ENCODE peak calls at places on chromosomes 16 and 17, in nine cellular contexts. V, A, K, P, Z, S, T, B and G are unnamed samples.

GRCh38 chr17:55540414-55541091 is 29.3 kb upstream of the SMIM36 start:
- DNase-seq in V (no peak), A (no peak), K (peak; percentile 38), P (no peak), Z (no peak), S (peak; percentile 77), T (no peak), B (no peak), G (no peak)

GRCh38 chr17:76740329-76741118 is 2.6 kb downstream of the MFSD11 start:
- DNase-seq in V (no peak), A (no peak), K (no peak), P (no peak), Z (no peak), S (no peak), T (no peak), B (no peak), G (no peak)

GRCh38 chr17:45345554-45346254 is 28.9 kb upstream of the MAP3K14 start:
- DNase-seq in V (peak; percentile 99), A (no peak), K (no peak), P (no peak), Z (no peak), S (no peak), T (no peak), B (no peak), G (no peak)

GRCh38 chr16:28501258-28502232 is 5.1 kb downstream of the IL27 start:
- DNase-seq in V (no peak), A (no peak), K (no peak), P (no peak), Z (no peak), S (no peak), T (no peak), B (no peak), G (no peak)

GRCh38 chr16:72367841-72368240 is 195.9 kb upstream of the PMFBP1 start:
- DNase-seq in V (peak; percentile 13), A (no peak), K (no peak), P (no peak), Z (no peak), S (no peak), T (no peak), B (no peak), G (no peak)

GRCh38 chr17:17181666-17182600 is 24.2 kb downstream of the PLD6 start:
- DNase-seq in V (no peak), A (no peak), K (no peak), P (no peak), Z (no peak), S (no peak), T (no peak), B (no peak), G (no peak)

GRCh38 chr16:87780385-87780989 is 14.7 kb upstream of the KLHDC4 start:
- DNase-seq in V (no peak), A (peak; percentile 23), K (no peak), P (no peak), Z (no peak), S (peak; percentile 67), T (no peak), B (no peak), G (no peak)

GRCh38 chr16:72876981-72877373 is 171.0 kb downstream of the ZFHX3 start:
- DNase-seq in V (no peak), A (no peak), K (no peak), P (no peak), Z (no peak), S (no peak), T (no peak), B (no peak), G (no peak)

GRCh38 chr16:65950211-65950610 is 416.3 kb upstream of the CDH5 start:
- DNase-seq in V (no peak), A (no peak), K (no peak), P (no peak), Z (no peak), S (no peak), T (no peak), B (no peak), G (no peak)

GRCh38 chr17:27532269-27533067 is 76.2 kb downstream of the KSR1 start:
- DNase-seq in V (no peak), A (no peak), K (no peak), P (no peak), Z (no peak), S (peak; percentile 51), T (no peak), B (peak; percentile 28), G (no peak)

GRCh38 chr16:56275801-56276200 is 84.5 kb downstream of the GNAO1 start:
- DNase-seq in V (no peak), A (no peak), K (no peak), P (no peak), Z (no peak), S (no peak), T (no peak), B (no peak), G (no peak)

GRCh38 chr17:13477180-13477611 is 124.5 kb downstream of the HS3ST3A1 start:
- DNase-seq in V (peak; percentile 43), A (no peak), K (no peak), P (no peak), Z (no peak), S (peak; percentile 10), T (no peak), B (no peak), G (no peak)

GRCh38 chr16:78507576-78507975 is 408.1 kb downstream of the WWOX start:
- DNase-seq in V (no peak), A (no peak), K (no peak), P (no peak), Z (no peak), S (no peak), T (no peak), B (no peak), G (no peak)

GRCh38 chr16:78506372-78507193 is 407.1 kb downstream of the WWOX start:
- DNase-seq in V (no peak), A (no peak), K (no peak), P (no peak), Z (no peak), S (no peak), T (no peak), B (no peak), G (no peak)

GRCh38 chr16:78504391-78504945 is 405.0 kb downstream of the WWOX start:
- DNase-seq in V (no peak), A (no peak), K (no peak), P (no peak), Z (peak; percentile 36), S (no peak), T (no peak), B (no peak), G (peak; percentile 39)

GRCh38 chr16:78503501-78504110 is 404.2 kb downstream of the WWOX start:
- DNase-seq in V (no peak), A (peak; percentile 36), K (peak; percentile 10), P (peak; percentile 36), Z (no peak), S (peak; percentile 60), T (peak; percentile 23), B (no peak), G (no peak)

GRCh38 chr16:78505544-78506371 is 406.3 kb downstream of the WWOX start:
- DNase-seq in V (no peak), A (no peak), K (no peak), P (peak; percentile 17), Z (peak; percentile 41), S (no peak), T (no peak), B (no peak), G (peak; percentile 44)
- TF ChIP-seq CTCF in V (no peak), A (peak; percentile 34), K (no peak), P (no peak), Z (no peak), S (no peak), T (no peak), B (peak; percentile 25), G (no peak)

GRCh38 chr16:83996481-83997252 is 28.6 kb downstream of the NECAB2 start:
- DNase-seq in V (no peak), A (no peak), K (peak; percentile 23), P (no peak), Z (no peak), S (no peak), T (no peak), B (no peak), G (no peak)
- TF ChIP-seq CTCF in V (no peak), A (no peak), K (no peak), P (no peak), Z (no peak), S (no peak), T (peak; percentile 18), B (no peak), G (no peak)

GRCh38 chr16:49468611-49469322 is 95.2 kb downstream of the C16orf78 start:
- DNase-seq in V (no peak), A (no peak), K (no peak), P (no peak), Z (no peak), S (no peak), T (no peak), B (no peak), G (no peak)
- TF ChIP-seq CTCF in V (no peak), A (no peak), K (no peak), P (no peak), Z (no peak), S (no peak), T (no peak), B (no peak), G (no peak)

GRCh38 chr16:67001726-67002125 is 13.3 kb downstream of the CES4A start:
- DNase-seq in V (no peak), A (no peak), K (no peak), P (no peak), Z (no peak), S (no peak), T (no peak), B (no peak), G (no peak)
- TF ChIP-seq CTCF in V (no peak), A (no peak), K (no peak), P (no peak), Z (no peak), S (no peak), T (no peak), B (no peak), G (no peak)

GRCh38 chr16:26511463-26511862 is 555.3 kb upstream of the C16orf82 start:
- DNase-seq in V (no peak), A (no peak), K (no peak), P (no peak), Z (no peak), S (no peak), T (no peak), B (no peak), G (no peak)

GRCh38 chr16:26510924-26511323 is 555.8 kb upstream of the C16orf82 start:
- DNase-seq in V (no peak), A (no peak), K (no peak), P (no peak), Z (no peak), S (no peak), T (no peak), B (no peak), G (no peak)

DNA sequence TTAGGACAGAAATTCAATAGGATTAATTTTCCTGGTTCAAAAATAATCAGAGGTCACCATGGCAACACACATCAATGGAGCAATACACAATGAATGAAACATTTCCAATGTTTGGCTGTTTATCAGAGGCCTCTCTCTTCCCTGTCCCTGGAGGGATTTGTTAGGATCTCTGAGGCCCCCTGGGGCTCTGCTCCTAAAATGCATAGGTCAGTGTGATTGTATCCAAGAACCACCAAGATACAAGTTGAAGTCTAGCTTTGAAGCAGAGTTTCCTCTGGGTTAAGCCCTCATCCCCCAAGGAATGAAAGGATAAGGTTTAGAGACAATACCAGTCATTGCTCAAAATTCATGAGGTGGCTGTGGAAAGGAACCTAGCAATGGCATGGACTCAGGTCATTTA is 561.2 kb upstream of the C16orf82 start:
- DNase-seq in V (no peak), A (no peak), K (no peak), P (no peak), Z (no peak), S (no peak), T (no peak), B (no peak), G (no peak)
- TF ChIP-seq CTCF in V (no peak), A (no peak), K (no peak), P (no peak), Z (no peak), S (no peak), T (no peak), B (no peak), G (no peak)

GRCh38 chr16:63289834-63290460 is 1253.7 kb upstream of the CDH8 start:
- DNase-seq in V (no peak), A (peak; percentile 35), K (peak; percentile 4), P (peak; percentile 69), Z (peak; percentile 29), S (peak; percentile 1), T (peak; percentile 54), B (no peak), G (no peak)
- TF ChIP-seq CTCF in V (peak; percentile 41), A (peak; percentile 89), K (peak; percentile 40), P (peak; percentile 81), Z (peak; percentile 63), S (peak; percentile 31), T (peak; percentile 95), B (no peak), G (no peak)